ENCODE peak calls at places on chromosomes 1 and 21, in six cellular contexts. F is spleen, L is NB4, I is tibial nerve, A is adrenal gland, G is A549. Q is an unnamed sample.
A peak's percentile ranks its signal among the peaks of the same experiment; 100 is the strongest.

GRCh38 chr1:17274186-17275170 is 25.6 kb downstream of the PADI3 start:
- DNase-seq in F (peak; percentile 82), L (peak; percentile 80), I (no peak), A (peak; percentile 34), G (peak; percentile 76), Q (peak; percentile 62)

GRCh38 chr1:228185641-228185965 is 20.0 kb downstream of the IBA57 start:
- DNase-seq in F (peak; percentile 68), L (no peak), I (no peak), A (no peak), G (no peak), Q (no peak)

GRCh38 chr1:178371236-178371635 is 125.5 kb downstream of the CLEC20A start:
- DNase-seq in F (no peak), L (no peak), I (no peak), A (peak; percentile 29), G (no peak), Q (no peak)

GRCh38 chr1:227086636-227087035 is 146.5 kb downstream of the COQ8A start:
- DNase-seq in F (no peak), L (no peak), I (no peak), A (no peak), G (no peak), Q (no peak)

GRCh38 chr1:222263791-222264190 is 284.1 kb downstream of the HHIPL2 start:
- DNase-seq in F (no peak), L (no peak), I (no peak), A (no peak), G (no peak), Q (no peak)

GRCh38 chr1:160646711-160647328 is at the start of gene SLAMF1:
- DNase-seq in F (peak; percentile 80), L (peak; percentile 53), I (no peak), A (no peak), G (no peak), Q (no peak)

GRCh38 chr1:65395887-65396612 is 24.4 kb upstream of the LEPR start:
- DNase-seq in F (no peak), L (no peak), I (no peak), A (no peak), G (no peak), Q (no peak)

GRCh38 chr1:37448185-37448584 is 26.2 kb upstream of the ZC3H12A start:
- DNase-seq in F (no peak), L (no peak), I (no peak), A (no peak), G (no peak), Q (no peak)

GRCh38 chr1:230105245-230105753 is 38.3 kb downstream of the GALNT2 start:
- DNase-seq in F (no peak), L (no peak), I (no peak), A (no peak), G (no peak), Q (no peak)

GRCh38 chr1:227869281-227869842 is 53.9 kb downstream of the PRSS38 start:
- DNase-seq in F (no peak), L (no peak), I (no peak), A (no peak), G (no peak), Q (no peak)

GRCh38 chr1:98454666-98455065 is 206.9 kb upstream of the SNX7 start:
- DNase-seq in F (no peak), L (no peak), I (no peak), A (no peak), G (no peak), Q (no peak)

GRCh38 chr1:94903318-94904009 is 23.4 kb downstream of the CNN3 start:
- DNase-seq in F (no peak), L (no peak), I (no peak), A (no peak), G (no peak), Q (no peak)

GRCh38 chr1:94927405-94928175 is 680 bp upstream of the CNN3 start:
- DNase-seq in F (no peak), L (no peak), I (no peak), A (no peak), G (no peak), Q (no peak)

GRCh38 chr1:8603220-8603616 is 214.2 kb downstream of the RERE start:
- DNase-seq in F (no peak), L (no peak), I (no peak), A (no peak), G (no peak), Q (no peak)

GRCh38 chr21:41974752-41975053 is 20.9 kb upstream of the C2CD2 start:
- DNase-seq in F (peak; percentile 48), L (no peak), I (no peak), A (peak; percentile 11), G (no peak), Q (no peak)

GRCh38 chr1:27517907-27518718 is 28.1 kb upstream of the WASF2 start:
- DNase-seq in F (no peak), L (no peak), I (no peak), A (no peak), G (no peak), Q (no peak)

GRCh38 chr1:47755368-47755990 is 241.7 kb downstream of the TRABD2B start:
- DNase-seq in F (peak; percentile 76), L (peak; percentile 51), I (no peak), A (no peak), G (peak; percentile 13), Q (peak; percentile 68)

GRCh38 chr1:61210435-61211012 is 128.2 kb downstream of the NFIA start:
- DNase-seq in F (no peak), L (no peak), I (no peak), A (no peak), G (no peak), Q (no peak)

DNA sequence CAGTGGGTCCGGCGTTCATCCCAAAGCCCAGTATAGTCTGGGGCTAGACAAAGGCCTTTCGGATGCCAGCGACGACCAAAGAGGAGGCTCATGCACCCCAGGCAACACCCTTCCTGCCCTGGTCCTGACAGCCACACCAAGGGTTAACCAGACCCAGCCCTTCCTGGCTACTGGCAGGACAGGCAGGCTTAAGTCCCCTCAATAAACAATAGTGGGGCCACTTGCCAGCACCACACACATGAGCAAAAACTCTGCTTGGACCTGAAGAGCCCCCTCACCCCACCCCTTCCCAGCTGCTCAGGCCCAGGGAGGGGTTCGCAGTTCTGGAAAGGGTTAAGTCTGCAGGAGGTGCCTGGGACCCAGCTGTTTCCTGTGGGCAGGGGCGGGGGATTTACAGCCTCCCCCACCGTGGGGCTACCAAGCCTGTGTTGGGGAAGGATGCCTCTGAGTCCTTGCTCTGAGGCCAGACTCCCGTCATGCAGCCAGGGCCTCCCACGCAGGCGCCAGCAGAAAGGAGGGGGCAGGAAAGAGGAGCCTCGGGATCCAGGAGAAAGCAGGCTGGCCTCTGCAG is 18.2 kb downstream of the PHLDA3 start:
- DNase-seq in F (no peak), L (peak; percentile 70), I (no peak), A (peak; percentile 31), G (no peak), Q (no peak)
- TF ChIP-seq POLR2A in F (no peak), L (no peak), I (no peak), A (no peak), G (no peak), Q (no peak)

GRCh38 chr1:54402896-54403295 is 3.3 kb downstream of the SSBP3 start:
- DNase-seq in F (no peak), L (no peak), I (no peak), A (no peak), G (no peak), Q (no peak)

GRCh38 chr1:54403377-54403776 is 2.8 kb downstream of the SSBP3 start:
- DNase-seq in F (no peak), L (no peak), I (no peak), A (no peak), G (no peak), Q (no peak)

GRCh38 chr1:54404939-54405880 is 984 bp downstream of the SSBP3 start:
- DNase-seq in F (peak; percentile 85), L (peak; percentile 64), I (no peak), A (peak; percentile 53), G (no peak), Q (peak; percentile 46)

GRCh38 chr1:54404263-54404662 is 1.9 kb downstream of the SSBP3 start:
- DNase-seq in F (no peak), L (no peak), I (no peak), A (no peak), G (no peak), Q (no peak)

DNA sequence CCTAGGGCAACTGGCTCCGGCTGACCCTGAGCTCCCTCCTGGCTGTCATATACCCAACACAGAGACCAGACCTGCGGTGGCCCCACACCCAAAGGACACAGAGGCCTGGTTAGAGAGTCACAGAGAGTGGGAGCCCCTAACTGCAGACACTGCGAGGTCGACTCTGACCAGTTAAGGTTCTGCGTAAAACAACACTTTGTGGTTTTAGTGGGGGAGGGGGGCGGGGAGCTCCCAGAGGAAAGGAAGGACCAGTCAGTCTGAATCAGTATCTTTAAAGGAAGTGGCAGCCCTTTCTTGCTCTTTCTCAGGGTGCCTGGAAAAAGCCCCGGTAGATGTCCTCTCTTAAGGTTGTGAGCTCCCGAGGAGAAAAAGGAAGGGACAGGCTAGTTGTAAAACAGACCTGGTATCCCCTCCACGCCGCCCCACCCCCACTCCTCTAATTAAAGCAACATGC is 2.4 kb downstream of the SSBP3 start:
- DNase-seq in F (peak; percentile 46), L (peak; percentile 82), I (no peak), A (no peak), G (no peak), Q (peak; percentile 21)
- TF ChIP-seq POLR2A in F (no peak), L (no peak), I (no peak), A (no peak), G (no peak), Q (no peak)

GRCh38 chr1:24967555-24967954 is 37.5 kb upstream of the RUNX3 start:
- DNase-seq in F (no peak), L (no peak), I (no peak), A (no peak), G (no peak), Q (no peak)

GRCh38 chr1:24969616-24970398 is 39.7 kb upstream of the RUNX3 start:
- DNase-seq in F (peak; percentile 56), L (no peak), I (no peak), A (no peak), G (no peak), Q (no peak)

GRCh38 chr1:24967962-24968361 is 37.9 kb upstream of the RUNX3 start:
- DNase-seq in F (no peak), L (no peak), I (no peak), A (no peak), G (no peak), Q (no peak)

GRCh38 chr1:24970399-24970753 is 40.3 kb upstream of the RUNX3 start:
- DNase-seq in F (peak; percentile 54), L (no peak), I (no peak), A (no peak), G (no peak), Q (no peak)

DNA sequence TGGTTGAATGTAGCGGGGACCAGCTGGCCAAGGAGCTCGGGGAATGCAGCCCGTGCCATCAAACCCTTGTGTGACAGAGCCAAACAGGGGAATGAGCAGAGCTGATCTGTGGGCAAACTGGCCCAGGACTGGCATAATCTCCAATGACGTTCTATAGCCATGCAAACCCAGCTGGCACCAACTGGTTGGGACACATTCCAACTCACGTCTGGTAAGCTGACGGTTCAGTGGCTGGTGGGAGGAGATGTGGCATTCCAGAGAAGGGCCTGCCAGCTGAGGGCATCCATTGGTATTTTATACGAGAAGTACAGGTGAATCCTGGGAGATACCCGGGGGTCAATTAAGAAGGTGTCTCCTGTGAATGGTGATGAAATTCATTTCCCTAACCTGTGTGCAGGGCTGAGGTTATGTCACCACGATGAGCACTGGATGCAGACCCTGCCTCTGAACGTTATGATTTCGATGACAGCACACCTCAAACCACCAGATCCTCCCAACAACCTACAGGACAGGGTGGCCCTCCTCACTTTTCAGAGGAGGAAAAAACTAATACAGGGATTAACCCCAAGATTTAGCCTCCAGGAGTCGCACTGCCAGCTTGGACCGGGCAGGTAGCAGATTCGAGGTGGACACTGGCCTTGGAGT is 39.0 kb upstream of the RUNX3 start:
- DNase-seq in F (peak; percentile 33), L (no peak), I (no peak), A (no peak), G (no peak), Q (no peak)
- TF ChIP-seq POLR2A in F (no peak), L (no peak), I (no peak), A (no peak), G (no peak), Q (no peak)

GRCh38 chr21:32412998-32413504 is 545 bp downstream of the EVA1C start:
- DNase-seq in F (peak; percentile 81), L (no peak), I (peak; percentile 33), A (peak; percentile 27), G (no peak), Q (peak; percentile 55)
- TF ChIP-seq POLR2A in F (no peak), L (no peak), I (no peak), A (no peak), G (no peak), Q (no peak)

Q was measured in erythroblast.